ENCODE peak calls at places on chromosome 16, in seven cellular contexts. A, L, I, J, C, T and Q are unnamed samples.

GRCh38 chr16:50879873-50880695 is 138.2 kb downstream of the CYLD start:
- DNase-seq in A (no peak), L (no peak), I (peak), J (peak), C (no peak), T (no peak), Q (peak)

GRCh38 chr16:68396481-68396880 is 51.8 kb downstream of the SMPD3 start:
- DNase-seq in A (peak), L (peak), I (peak), J (no peak), C (peak), T (no peak), Q (peak)

GRCh38 chr16:52786105-52786504 is 239.2 kb upstream of the TOX3 start:
- DNase-seq in A (no peak), L (no peak), I (peak), J (no peak), C (no peak), T (no peak), Q (no peak)

GRCh38 chr16:20743591-20743990 is 2.0 kb upstream of the THUMPD1 start:
- DNase-seq in A (no peak), L (no peak), I (no peak), J (no peak), C (no peak), T (no peak), Q (no peak)

GRCh38 chr16:2983706-2984136 is 3.5 kb upstream of the PKMYT1 start:
- DNase-seq in A (peak), L (peak), I (peak), J (peak), C (peak), T (peak), Q (peak)

GRCh38 chr16:67672306-67672705 is 5.7 kb downstream of the C16orf86 start:
- DNase-seq in A (no peak), L (no peak), I (no peak), J (no peak), C (no peak), T (no peak), Q (no peak)

GRCh38 chr16:60230666-60231065 is 1496.5 kb upstream of the GOT2 start:
- DNase-seq in A (no peak), L (no peak), I (no peak), J (no peak), C (no peak), T (no peak), Q (peak)

GRCh38 chr16:8905168-8905762 is 23.1 kb downstream of the LITAFD start:
- DNase-seq in A (peak), L (no peak), I (peak), J (no peak), C (peak), T (no peak), Q (no peak)

GRCh38 chr16:85750021-85750826 is 672 bp downstream of the C16orf74 start:
- DNase-seq in A (peak), L (no peak), I (peak), J (no peak), C (no peak), T (peak), Q (peak)